ENCODE peak calls at places on chromosomes 7 and 10, in ten cellular contexts. One of them, this sample, is unnamed. For H3K79me2, the result is how much of the 10 kb centered on the place peaks cover.

GRCh38 chr10:78029294-78030226 is at the start of gene POLR3A:
- DNase-seq in hepatocyte: peak
- DNase-seq in Karpas-422: peak
- DNase-seq in GM23248: peak
- DNase-seq in fibroblast of lung: peak
- DNase-seq in K562: peak
- DNase-seq in SK-N-SH: peak
- DNase-seq in mesendoderm: peak
- DNase-seq in neural progenitor cell: peak
- DNase-seq in mammary epithelial cell: peak
- DNase-seq in this sample: peak

GRCh38 chr7:119594956-119595355 is 678.0 kb upstream of the KCND2 start:
- DNase-seq in hepatocyte: no peak
- DNase-seq in Karpas-422: no peak
- DNase-seq in GM23248: no peak
- DNase-seq in fibroblast of lung: no peak
- DNase-seq in K562: no peak
- DNase-seq in SK-N-SH: no peak
- DNase-seq in mesendoderm: peak
- DNase-seq in neural progenitor cell: peak
- DNase-seq in mammary epithelial cell: no peak
- DNase-seq in this sample: no peak

GRCh38 chr10:35453855-35454532 is 117.7 kb downstream of the CCNY start:
- DNase-seq in hepatocyte: no peak
- DNase-seq in Karpas-422: no peak
- DNase-seq in GM23248: peak
- DNase-seq in fibroblast of lung: peak
- DNase-seq in K562: no peak
- DNase-seq in SK-N-SH: no peak
- DNase-seq in mesendoderm: no peak
- DNase-seq in neural progenitor cell: no peak
- DNase-seq in mammary epithelial cell: peak
- DNase-seq in this sample: no peak

GRCh38 chr7:65983965-65984654 is 2.1 kb upstream of the GUSB start:
- DNase-seq in hepatocyte: peak
- DNase-seq in Karpas-422: no peak
- DNase-seq in GM23248: no peak
- DNase-seq in fibroblast of lung: peak
- DNase-seq in K562: no peak
- DNase-seq in SK-N-SH: no peak
- DNase-seq in mesendoderm: no peak
- DNase-seq in neural progenitor cell: no peak
- DNase-seq in mammary epithelial cell: peak
- DNase-seq in this sample: no peak

GRCh38 chr10:1454964-1455363 is 282.4 kb downstream of the ADARB2 start:
- DNase-seq in hepatocyte: no peak
- DNase-seq in Karpas-422: no peak
- DNase-seq in GM23248: no peak
- DNase-seq in fibroblast of lung: no peak
- DNase-seq in K562: no peak
- DNase-seq in SK-N-SH: no peak
- DNase-seq in mesendoderm: no peak
- DNase-seq in neural progenitor cell: no peak
- DNase-seq in mammary epithelial cell: no peak
- DNase-seq in this sample: peak

GRCh38 chr10:124671486-124672075 is 72.6 kb downstream of the FAM53B start:
- DNase-seq in hepatocyte: peak
- DNase-seq in Karpas-422: no peak
- DNase-seq in GM23248: peak
- DNase-seq in fibroblast of lung: peak
- DNase-seq in K562: peak
- DNase-seq in SK-N-SH: peak
- DNase-seq in mesendoderm: peak
- DNase-seq in neural progenitor cell: peak
- DNase-seq in mammary epithelial cell: peak
- DNase-seq in this sample: no peak

GRCh38 chr7:91198371-91198770 is 65.9 kb upstream of the FZD1 start:
- DNase-seq in hepatocyte: no peak
- DNase-seq in Karpas-422: no peak
- DNase-seq in GM23248: peak
- DNase-seq in fibroblast of lung: no peak
- DNase-seq in K562: no peak
- DNase-seq in SK-N-SH: no peak
- DNase-seq in mesendoderm: no peak
- DNase-seq in neural progenitor cell: no peak
- DNase-seq in mammary epithelial cell: no peak
- DNase-seq in this sample: no peak

GRCh38 chr10:122460891-122461293 is 461 bp upstream of the HTRA1 start:
- DNase-seq in hepatocyte: no peak
- DNase-seq in Karpas-422: no peak
- DNase-seq in GM23248: peak
- DNase-seq in fibroblast of lung: peak
- DNase-seq in K562: no peak
- DNase-seq in SK-N-SH: peak
- DNase-seq in mesendoderm: no peak
- DNase-seq in neural progenitor cell: no peak
- DNase-seq in mammary epithelial cell: no peak
- DNase-seq in this sample: no peak

GRCh38 chr7:77442631-77443420 is 26.7 kb upstream of the GSAP start:
- DNase-seq in hepatocyte: no peak
- DNase-seq in Karpas-422: no peak
- DNase-seq in GM23248: peak
- DNase-seq in fibroblast of lung: peak
- DNase-seq in K562: no peak
- DNase-seq in SK-N-SH: no peak
- DNase-seq in mesendoderm: no peak
- DNase-seq in neural progenitor cell: no peak
- DNase-seq in mammary epithelial cell: peak
- DNase-seq in this sample: no peak

GRCh38 chr10:74825371-74826141 is 844 bp upstream of the KAT6B start:
- DNase-seq in hepatocyte: peak
- DNase-seq in Karpas-422: peak
- DNase-seq in GM23248: peak
- DNase-seq in fibroblast of lung: no peak
- DNase-seq in K562: peak
- DNase-seq in SK-N-SH: peak
- DNase-seq in mesendoderm: no peak
- DNase-seq in neural progenitor cell: peak
- DNase-seq in mammary epithelial cell: no peak
- DNase-seq in this sample: no peak

GRCh38 chr7:112307506-112307905 is 101.0 kb downstream of the ZNF277 start:
- DNase-seq in hepatocyte: no peak
- DNase-seq in Karpas-422: no peak
- DNase-seq in GM23248: no peak
- DNase-seq in fibroblast of lung: no peak
- DNase-seq in K562: no peak
- DNase-seq in SK-N-SH: no peak
- DNase-seq in mesendoderm: no peak
- DNase-seq in neural progenitor cell: no peak
- DNase-seq in mammary epithelial cell: no peak
- DNase-seq in this sample: no peak

GRCh38 chr7:94056796-94057207 is 52.6 kb upstream of the BET1 start:
- DNase-seq in hepatocyte: no peak
- DNase-seq in Karpas-422: no peak
- DNase-seq in GM23248: peak
- DNase-seq in fibroblast of lung: peak
- DNase-seq in K562: no peak
- DNase-seq in SK-N-SH: no peak
- DNase-seq in mesendoderm: peak
- DNase-seq in neural progenitor cell: peak
- DNase-seq in mammary epithelial cell: peak
- DNase-seq in this sample: peak

GRCh38 chr10:110859206-110859946 is 12.4 kb upstream of the PDCD4 start:
- DNase-seq in hepatocyte: no peak
- DNase-seq in Karpas-422: no peak
- DNase-seq in GM23248: peak
- DNase-seq in fibroblast of lung: no peak
- DNase-seq in K562: no peak
- DNase-seq in SK-N-SH: no peak
- DNase-seq in mesendoderm: no peak
- DNase-seq in neural progenitor cell: no peak
- DNase-seq in mammary epithelial cell: no peak
- DNase-seq in this sample: no peak

GRCh38 chr10:66925896-66926719 is at the start of gene LRRTM3:
- DNase-seq in hepatocyte: peak
- DNase-seq in Karpas-422: peak
- DNase-seq in GM23248: peak
- DNase-seq in fibroblast of lung: peak
- DNase-seq in K562: peak
- DNase-seq in SK-N-SH: peak
- DNase-seq in mesendoderm: peak
- DNase-seq in neural progenitor cell: peak
- DNase-seq in mammary epithelial cell: peak
- DNase-seq in this sample: peak

GRCh38 chr10:15791816-15792524 is 68.3 kb downstream of the MINDY3 start:
- DNase-seq in hepatocyte: no peak
- DNase-seq in Karpas-422: no peak
- DNase-seq in GM23248: peak
- DNase-seq in fibroblast of lung: no peak
- DNase-seq in K562: no peak
- DNase-seq in SK-N-SH: no peak
- DNase-seq in mesendoderm: no peak
- DNase-seq in neural progenitor cell: no peak
- DNase-seq in mammary epithelial cell: no peak
- DNase-seq in this sample: no peak
- H3K79me2 ChIP-seq in hepatocyte: under half
- H3K79me2 ChIP-seq in Karpas-422: under half
- H3K79me2 ChIP-seq in GM23248: under half
- H3K79me2 ChIP-seq in fibroblast of lung: under half
- H3K79me2 ChIP-seq in K562: under half
- H3K79me2 ChIP-seq in SK-N-SH: under half
- H3K79me2 ChIP-seq in mesendoderm: under half
- H3K79me2 ChIP-seq in neural progenitor cell: under half
- H3K79me2 ChIP-seq in mammary epithelial cell: under half
- H3K79me2 ChIP-seq in this sample: under half

DNA sequence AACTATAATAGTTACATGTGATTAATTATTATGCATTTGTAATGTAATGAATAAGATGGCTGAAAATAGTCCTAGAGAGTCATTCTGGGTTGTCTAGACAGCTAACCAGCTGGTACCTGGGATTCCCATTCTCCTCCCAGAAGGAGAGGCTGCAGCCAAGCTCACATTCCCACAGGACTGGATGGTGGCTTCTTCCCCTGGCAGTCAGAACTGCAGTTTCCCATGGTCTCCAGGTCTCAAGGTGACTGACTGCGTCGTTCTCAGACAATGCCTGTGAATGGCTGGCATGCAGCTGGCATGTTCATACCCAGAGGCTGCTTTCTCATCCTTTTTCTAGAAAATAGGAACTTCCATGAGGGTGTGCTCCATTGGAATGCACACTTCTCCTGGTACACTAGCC is 21.3 kb downstream of the TAS2R16 start:
- DNase-seq in hepatocyte: no peak
- DNase-seq in Karpas-422: no peak
- DNase-seq in GM23248: no peak
- DNase-seq in fibroblast of lung: no peak
- DNase-seq in K562: no peak
- DNase-seq in SK-N-SH: no peak
- DNase-seq in mesendoderm: no peak
- DNase-seq in neural progenitor cell: no peak
- DNase-seq in mammary epithelial cell: no peak
- DNase-seq in this sample: no peak
- H3K79me2 ChIP-seq in hepatocyte: under half
- H3K79me2 ChIP-seq in Karpas-422: under half
- H3K79me2 ChIP-seq in GM23248: under half
- H3K79me2 ChIP-seq in fibroblast of lung: under half
- H3K79me2 ChIP-seq in K562: under half
- H3K79me2 ChIP-seq in SK-N-SH: under half
- H3K79me2 ChIP-seq in mesendoderm: under half
- H3K79me2 ChIP-seq in neural progenitor cell: under half
- H3K79me2 ChIP-seq in mammary epithelial cell: under half
- H3K79me2 ChIP-seq in this sample: under half

GRCh38 chr7:101932053-101932452 is 114.6 kb downstream of the CUX1 start:
- DNase-seq in hepatocyte: no peak
- DNase-seq in Karpas-422: peak
- DNase-seq in GM23248: no peak
- DNase-seq in fibroblast of lung: no peak
- DNase-seq in K562: no peak
- DNase-seq in SK-N-SH: no peak
- DNase-seq in mesendoderm: no peak
- DNase-seq in neural progenitor cell: no peak
- DNase-seq in mammary epithelial cell: no peak
- DNase-seq in this sample: peak

GRCh38 chr7:101935521-101936141 is 118.2 kb downstream of the CUX1 start:
- DNase-seq in hepatocyte: no peak
- DNase-seq in Karpas-422: peak
- DNase-seq in GM23248: no peak
- DNase-seq in fibroblast of lung: no peak
- DNase-seq in K562: no peak
- DNase-seq in SK-N-SH: no peak
- DNase-seq in mesendoderm: no peak
- DNase-seq in neural progenitor cell: no peak
- DNase-seq in mammary epithelial cell: no peak
- DNase-seq in this sample: peak

GRCh38 chr7:101933685-101934084 is 116.3 kb downstream of the CUX1 start:
- DNase-seq in hepatocyte: no peak
- DNase-seq in Karpas-422: peak
- DNase-seq in GM23248: no peak
- DNase-seq in fibroblast of lung: peak
- DNase-seq in K562: no peak
- DNase-seq in SK-N-SH: no peak
- DNase-seq in mesendoderm: no peak
- DNase-seq in neural progenitor cell: no peak
- DNase-seq in mammary epithelial cell: no peak
- DNase-seq in this sample: peak

GRCh38 chr7:101934618-101935017 is 117.2 kb downstream of the CUX1 start:
- DNase-seq in hepatocyte: no peak
- DNase-seq in Karpas-422: no peak
- DNase-seq in GM23248: no peak
- DNase-seq in fibroblast of lung: no peak
- DNase-seq in K562: no peak
- DNase-seq in SK-N-SH: no peak
- DNase-seq in mesendoderm: peak
- DNase-seq in neural progenitor cell: no peak
- DNase-seq in mammary epithelial cell: no peak
- DNase-seq in this sample: no peak

DNA sequence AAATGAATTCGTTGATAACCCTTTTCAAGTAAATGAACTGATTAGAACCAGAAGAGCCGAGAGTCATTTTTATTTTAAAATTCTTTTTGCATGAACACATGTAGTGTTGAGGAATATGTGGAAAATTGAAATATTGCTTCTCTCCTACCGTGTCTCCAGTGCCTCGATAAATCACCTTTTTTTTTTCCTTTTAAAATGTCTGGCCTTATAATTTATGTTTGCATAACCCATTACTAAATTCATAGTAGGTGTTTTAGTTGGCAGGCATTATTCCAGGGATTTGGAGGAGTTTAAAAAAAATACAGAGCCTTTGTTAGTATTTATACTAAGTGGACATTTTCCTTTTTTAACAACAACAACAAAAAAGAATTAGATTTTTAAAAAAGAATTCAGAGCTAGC is 115.6 kb downstream of the CUX1 start:
- DNase-seq in hepatocyte: no peak
- DNase-seq in Karpas-422: peak
- DNase-seq in GM23248: no peak
- DNase-seq in fibroblast of lung: no peak
- DNase-seq in K562: no peak
- DNase-seq in SK-N-SH: no peak
- DNase-seq in mesendoderm: no peak
- DNase-seq in neural progenitor cell: no peak
- DNase-seq in mammary epithelial cell: no peak
- DNase-seq in this sample: no peak
- H3K79me2 ChIP-seq in hepatocyte: half or more
- H3K79me2 ChIP-seq in Karpas-422: half or more
- H3K79me2 ChIP-seq in GM23248: half or more
- H3K79me2 ChIP-seq in fibroblast of lung: under half
- H3K79me2 ChIP-seq in K562: half or more
- H3K79me2 ChIP-seq in SK-N-SH: half or more
- H3K79me2 ChIP-seq in mesendoderm: under half
- H3K79me2 ChIP-seq in neural progenitor cell: half or more
- H3K79me2 ChIP-seq in mammary epithelial cell: under half
- H3K79me2 ChIP-seq in this sample: half or more

GRCh38 chr10:80167471-80167870 is 34.9 kb downstream of the PLAC9 start:
- DNase-seq in hepatocyte: no peak
- DNase-seq in Karpas-422: no peak
- DNase-seq in GM23248: no peak
- DNase-seq in fibroblast of lung: no peak
- DNase-seq in K562: no peak
- DNase-seq in SK-N-SH: no peak
- DNase-seq in mesendoderm: no peak
- DNase-seq in neural progenitor cell: no peak
- DNase-seq in mammary epithelial cell: no peak
- DNase-seq in this sample: no peak
- H3K79me2 ChIP-seq in hepatocyte: under half
- H3K79me2 ChIP-seq in Karpas-422: under half
- H3K79me2 ChIP-seq in GM23248: half or more
- H3K79me2 ChIP-seq in fibroblast of lung: half or more
- H3K79me2 ChIP-seq in K562: under half
- H3K79me2 ChIP-seq in SK-N-SH: under half
- H3K79me2 ChIP-seq in mesendoderm: under half
- H3K79me2 ChIP-seq in neural progenitor cell: under half
- H3K79me2 ChIP-seq in mammary epithelial cell: under half
- H3K79me2 ChIP-seq in this sample: under half